ENCODE peak calls at places on chromosomes 16 and 17, in five cellular contexts. S, O, U, M and I are unnamed samples.

GRCh38 chr17:7502987-7503386 is 18.8 kb downstream of the POLR2A start:
- DNase-seq in S (no peak), O (no peak), U (no peak), M (no peak), I (no peak)

GRCh38 chr17:66836063-66837005 is 1.4 kb downstream of the CACNG5 start:
- DNase-seq in S (no peak), O (no peak), U (no peak), M (no peak), I (no peak)

GRCh38 chr17:38674013-38674748 is 576 bp downstream of the EPOP start:
- DNase-seq in S (peak), O (no peak), U (no peak), M (no peak), I (no peak)

GRCh38 chr17:73991260-73991659 is 212.2 kb upstream of the RPL38 start:
- DNase-seq in S (no peak), O (no peak), U (no peak), M (no peak), I (no peak)

GRCh38 chr16:89256651-89257254 is 39.2 kb downstream of the ZNF778 start:
- DNase-seq in S (peak), O (no peak), U (no peak), M (peak), I (peak)

GRCh38 chr17:61097786-61098185 is 301.9 kb upstream of the TBX2 start:
- DNase-seq in S (no peak), O (no peak), U (no peak), M (no peak), I (no peak)

GRCh38 chr17:40331743-40332641 is 23.0 kb downstream of the RARA start:
- DNase-seq in S (no peak), O (peak), U (no peak), M (peak), I (no peak)

GRCh38 chr17:45320349-45320930 is 3.6 kb upstream of the MAP3K14 start:
- DNase-seq in S (no peak), O (no peak), U (no peak), M (no peak), I (no peak)

GRCh38 chr17:6507535-6507934 is 48.8 kb downstream of the PITPNM3 start:
- DNase-seq in S (no peak), O (peak), U (no peak), M (peak), I (no peak)

GRCh38 chr17:8175795-8176196 is 384 bp downstream of the TMEM107 start:
- DNase-seq in S (no peak), O (no peak), U (no peak), M (no peak), I (no peak)

GRCh38 chr16:29791845-29792797 is 1.6 kb downstream of the KIF22 start:
- DNase-seq in S (no peak), O (no peak), U (no peak), M (no peak), I (no peak)

GRCh38 chr17:82148997-82149396 is 51.0 kb upstream of the FASN start:
- DNase-seq in S (no peak), O (no peak), U (no peak), M (no peak), I (no peak)

GRCh38 chr17:8124350-8125195 is 667 bp upstream of the HES7 start:
- DNase-seq in S (no peak), O (no peak), U (peak), M (no peak), I (no peak)

GRCh38 chr17:29368926-29369325 is 21.2 kb upstream of the TAOK1 start:
- DNase-seq in S (no peak), O (no peak), U (no peak), M (no peak), I (no peak)

GRCh38 chr17:5238333-5238732 is 3.7 kb upstream of the SCIMP start:
- DNase-seq in S (no peak), O (no peak), U (no peak), M (no peak), I (no peak)

GRCh38 chr16:84084570-84085270 is 32.0 kb downstream of the MBTPS1 start:
- DNase-seq in S (peak), O (peak), U (peak), M (peak), I (peak)

GRCh38 chr16:88905563-88905962 is 39.1 kb upstream of the PABPN1L start:
- DNase-seq in S (no peak), O (no peak), U (no peak), M (no peak), I (no peak)

GRCh38 chr17:77068915-77069314 is 71.9 kb upstream of the SEC14L1 start:
- DNase-seq in S (no peak), O (no peak), U (no peak), M (no peak), I (no peak)

GRCh38 chr16:17271687-17272086 is 199.1 kb downstream of the XYLT1 start:
- DNase-seq in S (no peak), O (no peak), U (no peak), M (no peak), I (no peak)

GRCh38 chr17:791807-792206 is 9.7 kb downstream of the MRM3 start:
- DNase-seq in S (no peak), O (no peak), U (no peak), M (no peak), I (no peak)

GRCh38 chr17:61536417-61536955 is 54.5 kb downstream of the NACA2 start:
- DNase-seq in S (no peak), O (no peak), U (no peak), M (no peak), I (no peak)

GRCh38 chr16:69477546-69477945 is 53.1 kb downstream of the CYB5B start:
- DNase-seq in S (no peak), O (no peak), U (no peak), M (no peak), I (no peak)

GRCh38 chr17:75500419-75501216 is 14.7 kb downstream of the CASKIN2 start:
- DNase-seq in S (no peak), O (no peak), U (no peak), M (no peak), I (no peak)

GRCh38 chr17:57595942-57596695 is 149.0 kb downstream of the CCDC182 start:
- DNase-seq in S (no peak), O (no peak), U (no peak), M (no peak), I (no peak)

GRCh38 chr17:47804461-47804860 is 17.1 kb downstream of the OSBPL7 start:
- DNase-seq in S (no peak), O (no peak), U (no peak), M (no peak), I (no peak)

GRCh38 chr17:353213-353837 is 718 bp upstream of the RPH3AL start:
- DNase-seq in S (no peak), O (no peak), U (no peak), M (no peak), I (no peak)